ENCODE peak calls at places on chromosomes 16 and 17, in seven cellular contexts. B is tibial artery; G is dorsolateral prefrontal cortex; N is tibial nerve; X is CD8-positive, alpha-beta T cell; P is cardiac muscle cell; L is foreskin fibroblast. A is an unnamed sample.

GRCh38 chr17:1661045-1661444 is 11.4 kb upstream of the RILP start:
- DNase-seq in B (no peak), G (no peak), N (no peak), X (no peak), P (no peak), L (no peak), A (no peak)

GRCh38 chr17:43356450-43356849 is 42.3 kb upstream of the ARL4D start:
- DNase-seq in B (no peak), G (no peak), N (no peak), X (no peak), P (no peak), L (no peak), A (no peak)

GRCh38 chr17:39627717-39628516 is 1.2 kb downstream of the PPP1R1B start:
- DNase-seq in B (no peak), G (no peak), N (no peak), X (no peak), P (no peak), L (no peak), A (no peak)

GRCh38 chr17:8894673-8895578 is 27.5 kb upstream of the PIK3R6 start:
- DNase-seq in B (peak; percentile 70), G (no peak), N (peak; percentile 36), X (peak; percentile 48), P (peak; percentile 82), L (peak; percentile 50), A (peak; percentile 81)

GRCh38 chr16:13041646-13042045 is 140.2 kb downstream of the SHISA9 start:
- DNase-seq in B (no peak), G (no peak), N (no peak), X (no peak), P (no peak), L (no peak), A (no peak)

GRCh38 chr17:64118452-64118979 is 11.4 kb downstream of the ERN1 start:
- DNase-seq in B (peak; percentile 56), G (no peak), N (no peak), X (no peak), P (peak; percentile 52), L (peak; percentile 26), A (no peak)

GRCh38 chr16:89711601-89712475 is 8.9 kb downstream of the VPS9D1 start:
- DNase-seq in B (no peak), G (no peak), N (no peak), X (peak; percentile 67), P (peak; percentile 75), L (peak; percentile 64), A (peak; percentile 99)

GRCh38 chr17:79628861-79629547 is 18.2 kb upstream of the RBFOX3 start:
- DNase-seq in B (no peak), G (peak; percentile 18), N (no peak), X (peak; percentile 6), P (no peak), L (no peak), A (peak; percentile 10)

GRCh38 chr17:28747046-28747691 is 3.4 kb downstream of the TRAF4 start:
- DNase-seq in B (no peak), G (no peak), N (no peak), X (no peak), P (no peak), L (no peak), A (no peak)

GRCh38 chr17:72516772-72517399 is 396.1 kb downstream of the SOX9 start:
- DNase-seq in B (no peak), G (no peak), N (peak; percentile 34), X (no peak), P (peak; percentile 55), L (no peak), A (no peak)

GRCh38 chr16:72068930-72069329 is 5.9 kb downstream of the HPR start:
- DNase-seq in B (no peak), G (no peak), N (no peak), X (no peak), P (no peak), L (no peak), A (no peak)

GRCh38 chr16:56303066-56303705 is 111.9 kb downstream of the GNAO1 start:
- DNase-seq in B (no peak), G (no peak), N (no peak), X (no peak), P (no peak), L (no peak), A (no peak)

GRCh38 chr17:48328457-48328856 is 101.6 kb downstream of the SKAP1 start:
- DNase-seq in B (no peak), G (no peak), N (no peak), X (no peak), P (no peak), L (no peak), A (no peak)

GRCh38 chr17:3385869-3386816 is at the start of gene OR3A2:
- DNase-seq in B (no peak), G (no peak), N (no peak), X (no peak), P (no peak), L (no peak), A (no peak)

GRCh38 chr16:52597073-52597771 is 50.3 kb upstream of the TOX3 start:
- DNase-seq in B (no peak), G (no peak), N (no peak), X (no peak), P (no peak), L (no peak), A (no peak)

GRCh38 chr17:73137376-73137775 is 27.4 kb upstream of the SSTR2 start:
- DNase-seq in B (no peak), G (no peak), N (no peak), X (no peak), P (no peak), L (no peak), A (no peak)

DNA sequence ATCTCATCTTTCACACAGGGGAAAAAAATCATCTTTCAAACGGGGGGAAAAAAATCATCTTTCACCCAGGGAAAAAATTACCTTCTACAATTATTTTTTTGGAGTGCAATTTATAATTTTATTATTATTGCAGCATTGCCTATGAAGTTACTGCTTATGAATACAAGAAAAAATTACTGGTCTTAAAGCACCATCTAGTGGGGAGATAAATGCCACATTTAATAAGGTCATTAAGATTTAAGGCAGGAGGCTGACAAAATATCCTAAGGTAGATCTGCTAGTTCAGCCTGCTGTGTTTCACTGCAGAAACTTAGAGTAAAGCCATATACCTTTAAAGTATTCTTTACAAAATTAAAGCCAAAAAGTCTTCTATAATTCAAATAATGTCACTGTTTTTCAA is 13.7 kb downstream of the SHCBP1 start:
- DNase-seq in B (no peak), G (no peak), N (no peak), X (no peak), P (peak; percentile 83), L (peak; percentile 31), A (no peak)
- TF ChIP-seq CTCF in B (peak; percentile 32), G (peak; percentile 76), N (peak; percentile 28), X (peak; percentile 51), P (peak; percentile 43), L (peak; percentile 34), A (no peak)

DNA sequence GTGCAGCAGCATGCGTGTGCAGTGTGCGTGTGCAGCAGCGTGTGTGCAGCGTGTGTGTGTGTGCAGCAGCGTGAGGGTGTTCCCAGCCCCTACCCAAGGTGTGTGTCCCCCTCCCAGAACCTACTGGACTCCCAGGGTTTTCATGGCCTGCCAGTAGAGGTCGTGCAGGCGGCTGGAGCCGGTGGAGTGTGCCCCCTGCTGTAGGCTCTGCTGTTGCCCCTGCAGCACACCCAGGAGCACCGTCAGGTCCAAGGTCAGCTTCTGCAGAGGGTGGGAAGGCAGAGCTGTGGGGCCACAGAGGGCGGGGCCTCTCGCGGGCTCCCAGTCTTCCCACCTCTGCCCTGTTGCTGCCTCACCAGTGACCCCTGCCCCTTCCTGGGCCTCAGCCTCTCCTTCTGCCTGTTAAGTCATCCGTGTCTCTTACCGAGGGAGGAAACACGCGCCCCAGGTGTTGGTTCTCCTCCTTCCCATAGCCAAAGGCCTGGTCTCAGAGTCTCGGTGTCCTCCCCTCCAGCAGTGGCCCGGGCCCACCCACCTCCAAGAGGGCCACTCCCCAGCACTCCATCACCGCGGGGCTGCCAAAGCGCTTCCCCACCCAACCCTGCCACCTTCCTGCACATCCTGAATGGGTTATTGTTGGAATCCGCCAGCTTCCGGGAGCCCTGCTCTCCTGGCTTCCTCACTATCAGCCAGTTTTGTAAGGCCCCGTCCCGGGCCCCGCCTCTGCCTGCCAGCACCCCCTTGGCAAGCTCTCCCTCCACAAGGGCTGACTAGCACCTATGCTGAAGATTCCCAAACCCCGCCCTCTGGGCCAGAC is 14.8 kb downstream of the MYBBP1A start:
- DNase-seq in B (no peak), G (no peak), N (no peak), X (no peak), P (no peak), L (no peak), A (no peak)
- TF ChIP-seq CTCF in B (no peak), G (peak; percentile 42), N (no peak), X (no peak), P (peak; percentile 20), L (no peak), A (no peak)

DNA sequence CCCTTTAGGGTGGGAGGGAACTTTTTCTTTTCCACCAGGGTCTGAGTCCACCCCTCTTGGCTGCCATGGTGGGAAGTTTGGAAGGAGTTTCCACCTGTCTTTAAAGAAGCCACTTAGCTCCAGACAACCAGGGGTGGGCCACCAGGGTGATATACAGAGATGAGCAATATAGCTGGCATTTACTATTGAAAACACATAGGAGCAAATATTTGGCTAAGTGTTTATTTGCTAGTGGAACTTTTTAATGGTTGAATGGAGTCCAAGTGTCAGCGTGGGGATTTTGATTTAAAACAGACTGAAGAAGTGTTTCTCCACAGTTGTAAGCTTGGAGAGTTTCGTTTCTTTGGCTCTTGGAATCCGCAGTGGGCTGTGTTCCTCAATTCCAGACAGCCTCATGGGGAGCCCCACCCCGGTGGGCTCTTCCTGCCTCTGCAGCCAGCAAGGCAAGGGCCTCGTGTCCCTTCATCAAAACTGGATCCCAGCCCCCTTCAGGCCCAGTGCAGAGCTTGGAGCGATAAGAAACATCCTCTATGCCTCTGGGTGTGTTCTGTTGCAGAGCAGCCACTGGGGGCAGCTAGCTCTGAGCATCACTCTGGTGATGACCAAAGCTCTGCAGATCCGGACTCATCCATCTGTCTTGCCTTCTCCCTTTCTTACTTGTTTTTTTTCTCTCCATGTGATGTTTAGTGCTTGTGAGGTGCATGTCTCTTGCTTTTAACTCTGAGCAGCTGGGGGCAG is 36.1 kb downstream of the NOG start:
- DNase-seq in B (no peak), G (no peak), N (no peak), X (no peak), P (peak; percentile 11), L (peak; percentile 9), A (no peak)
- TF ChIP-seq CTCF in B (no peak), G (no peak), N (no peak), X (no peak), P (peak; percentile 25), L (peak; percentile 63), A (no peak)

DNA sequence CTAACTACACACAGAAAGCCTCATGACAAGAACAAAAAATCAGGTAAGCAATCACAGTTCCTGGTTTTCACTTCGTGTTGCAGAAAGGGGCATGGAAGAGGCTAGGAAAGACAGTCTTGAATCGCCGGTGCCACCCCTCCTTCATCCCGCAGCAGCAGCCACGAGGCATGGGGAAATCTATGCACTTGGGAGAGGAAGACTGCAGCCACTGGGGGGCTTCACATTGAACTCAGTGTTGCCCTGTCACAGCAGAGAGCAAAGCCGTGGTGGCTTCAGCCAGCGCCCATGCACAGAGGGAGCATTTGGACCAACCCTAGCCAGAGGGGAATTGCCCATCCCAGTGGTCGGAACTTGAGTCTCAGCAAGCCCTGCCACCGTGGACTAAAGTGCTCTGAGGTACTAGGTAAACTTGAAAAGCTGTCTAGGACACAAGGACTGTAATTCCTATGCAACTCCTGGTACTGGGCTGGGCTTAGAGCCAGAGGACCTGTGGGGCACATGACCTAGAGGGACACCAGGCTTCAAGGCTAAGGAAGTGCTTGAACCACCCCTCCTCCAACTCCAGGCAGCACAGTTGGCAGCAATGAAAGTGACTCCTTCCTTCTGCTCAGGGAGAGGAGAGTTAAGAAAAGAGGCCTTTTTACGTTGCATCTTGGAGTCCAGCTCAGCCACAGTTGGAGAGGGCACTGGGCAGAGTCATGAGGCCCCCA is 35.2 kb upstream of the ATP2C2 start:
- DNase-seq in B (no peak), G (no peak), N (no peak), X (no peak), P (no peak), L (no peak), A (no peak)
- TF ChIP-seq CTCF in B (no peak), G (no peak), N (no peak), X (no peak), P (no peak), L (no peak), A (no peak)